ENCODE peak calls at places on chromosomes 13 and 19, in eight cellular contexts. T, H, M, Q, R, B, F and Z are unnamed samples. For H3K27me3, the result is how much of the 10 kb centered on the place peaks cover.

GRCh38 chr19:36605839-36606478 is 846 bp downstream of the ZNF382 start:
- DNase-seq in T (no peak), H (no peak), M (no peak), Q (peak), R (no peak), B (no peak), F (no peak), Z (no peak)

GRCh38 chr13:30963794-30964193 is 31.3 kb downstream of the TEX26 start:
- DNase-seq in T (no peak), H (no peak), M (no peak), Q (no peak), R (no peak), B (peak), F (no peak), Z (no peak)

GRCh38 chr19:2371656-2372055 is 11.6 kb downstream of the TMPRSS9 start:
- DNase-seq in T (no peak), H (no peak), M (no peak), Q (no peak), R (no peak), B (no peak), F (no peak), Z (no peak)

GRCh38 chr13:40187324-40187795 is 479.1 kb downstream of the FOXO1 start:
- DNase-seq in T (peak), H (no peak), M (no peak), Q (no peak), R (no peak), B (no peak), F (peak), Z (no peak)

GRCh38 chr13:38819053-38819452 is 132.2 kb downstream of the FREM2 start:
- DNase-seq in T (no peak), H (peak), M (no peak), Q (peak), R (no peak), B (no peak), F (no peak), Z (no peak)

GRCh38 chr13:41995946-41996345 is 35.0 kb upstream of the VWA8 start:
- DNase-seq in T (no peak), H (peak), M (no peak), Q (no peak), R (no peak), B (no peak), F (no peak), Z (no peak)

GRCh38 chr19:38437917-38438316 is 4.4 kb downstream of the RYR1 start:
- DNase-seq in T (no peak), H (no peak), M (no peak), Q (no peak), R (no peak), B (no peak), F (no peak), Z (no peak)

GRCh38 chr13:54004026-54004699 is 975.5 kb downstream of the OLFM4 start:
- DNase-seq in T (no peak), H (no peak), M (no peak), Q (no peak), R (no peak), B (no peak), F (no peak), Z (no peak)

GRCh38 chr19:6828698-6829633 is 56.5 kb downstream of the VAV1 start:
- DNase-seq in T (peak), H (no peak), M (peak), Q (no peak), R (no peak), B (no peak), F (peak), Z (no peak)

GRCh38 chr19:12833747-12834417 is 497 bp downstream of the RTBDN start:
- DNase-seq in T (peak), H (no peak), M (peak), Q (no peak), R (no peak), B (peak), F (peak), Z (no peak)
- H3K27me3 ChIP-seq in T (under half), H (half or more), M (under half), Q (half or more), R (half or more), B (under half), F (under half), Z (half or more)

GRCh38 chr13:109725995-109726637 is 60.3 kb downstream of the IRS2 start:
- DNase-seq in T (no peak), H (no peak), M (no peak), Q (no peak), R (no peak), B (no peak), F (no peak), Z (no peak)
- H3K27me3 ChIP-seq in T (under half), H (under half), M (under half), Q (under half), R (under half), B (under half), F (under half), Z (under half)

GRCh38 chr19:1000095-1000494 is at the start of gene GRIN3B:
- DNase-seq in T (peak), H (no peak), M (no peak), Q (peak), R (peak), B (peak), F (peak), Z (peak)

GRCh38 chr19:1001538-1002166 is 1.4 kb downstream of the GRIN3B start:
- DNase-seq in T (peak), H (no peak), M (peak), Q (peak), R (no peak), B (peak), F (peak), Z (peak)

GRCh38 chr19:999379-999719 is 870 bp upstream of the GRIN3B start:
- DNase-seq in T (no peak), H (no peak), M (no peak), Q (no peak), R (no peak), B (no peak), F (no peak), Z (no peak)

GRCh38 chr19:1002600-1002999 is 2.4 kb downstream of the GRIN3B start:
- DNase-seq in T (no peak), H (no peak), M (no peak), Q (no peak), R (no peak), B (no peak), F (no peak), Z (no peak)

DNA sequence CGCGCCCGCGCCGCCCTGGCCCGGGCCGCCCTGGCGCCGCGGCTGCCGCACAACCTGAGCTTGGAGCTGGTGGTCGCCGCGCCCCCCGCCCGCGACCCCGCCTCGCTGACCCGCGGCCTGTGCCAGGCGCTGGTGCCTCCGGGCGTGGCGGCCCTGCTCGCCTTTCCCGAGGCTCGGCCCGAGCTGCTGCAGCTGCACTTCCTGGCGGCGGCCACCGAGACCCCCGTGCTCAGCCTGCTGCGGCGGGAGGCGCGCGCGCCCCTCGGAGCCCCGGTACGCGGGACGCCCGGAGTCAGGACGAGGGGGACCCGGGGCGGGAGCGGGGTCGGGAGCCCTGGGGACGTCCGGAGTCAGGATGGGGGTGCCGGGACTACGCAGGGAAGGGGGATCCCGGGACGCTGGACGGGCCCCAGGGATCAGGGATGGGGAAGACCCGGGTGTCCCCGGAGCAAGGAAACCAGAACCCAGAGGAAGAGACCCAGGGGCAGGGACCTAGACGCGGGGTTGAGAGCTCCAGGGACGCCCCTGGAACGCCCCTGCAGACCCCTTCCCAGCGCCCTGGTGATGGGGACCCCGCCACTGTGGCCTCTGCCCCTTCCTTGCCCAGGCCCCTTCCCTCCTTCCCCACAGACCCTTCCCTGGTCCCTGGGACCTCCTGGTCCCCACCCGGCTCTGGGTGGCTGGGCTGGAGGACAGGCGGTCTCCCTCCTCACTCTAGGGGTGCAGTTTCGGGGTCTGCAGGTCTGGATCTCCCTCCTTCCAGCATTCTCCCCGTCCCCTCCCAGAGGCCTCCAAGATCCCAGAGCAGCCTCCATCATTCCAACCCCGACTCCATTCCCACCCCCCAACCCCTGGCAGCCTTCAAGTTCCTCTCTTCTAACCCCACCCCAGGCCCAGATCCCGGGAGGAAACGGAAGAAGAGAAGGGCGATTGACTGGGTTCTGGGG is 645 bp downstream of the GRIN3B start:
- DNase-seq in T (no peak), H (no peak), M (no peak), Q (no peak), R (no peak), B (no peak), F (peak), Z (no peak)
- H3K27me3 ChIP-seq in T (under half), H (under half), M (under half), Q (under half), R (half or more), B (under half), F (under half), Z (under half)

GRCh38 chr19:55179570-55180484 is at the start of gene SYT5:
- DNase-seq in T (peak), H (no peak), M (peak), Q (no peak), R (no peak), B (peak), F (peak), Z (no peak)
- H3K27me3 ChIP-seq in T (under half), H (under half), M (under half), Q (under half), R (half or more), B (under half), F (half or more), Z (under half)

GRCh38 chr13:94968757-94969086 is 256.4 kb upstream of the SOX21 start:
- DNase-seq in T (no peak), H (no peak), M (no peak), Q (no peak), R (no peak), B (no peak), F (no peak), Z (no peak)
- H3K27me3 ChIP-seq in T (under half), H (under half), M (under half), Q (half or more), R (half or more), B (under half), F (under half), Z (under half)

DNA sequence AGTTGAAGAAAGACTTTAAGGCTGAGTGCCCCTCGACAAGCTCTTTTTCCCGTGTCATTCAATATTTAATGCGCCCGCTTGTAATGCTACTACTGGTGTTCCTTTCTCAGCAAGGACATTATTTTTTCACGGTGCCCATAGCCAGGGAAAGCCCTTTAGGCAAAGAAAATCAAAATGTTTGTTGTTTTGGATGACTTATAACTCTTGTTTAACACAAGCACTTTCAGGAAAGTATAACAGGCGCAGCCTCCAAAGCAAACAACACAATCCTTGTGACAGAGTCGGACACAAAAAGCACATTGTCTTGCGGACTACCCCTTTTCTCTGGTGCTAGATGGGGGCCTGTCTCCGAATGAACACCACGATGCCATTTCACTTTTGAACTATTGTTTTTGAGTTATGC is 12.4 kb downstream of the ZIC5 start:
- DNase-seq in T (no peak), H (no peak), M (no peak), Q (no peak), R (no peak), B (no peak), F (peak), Z (no peak)
- H3K27me3 ChIP-seq in T (under half), H (half or more), M (half or more), Q (half or more), R (half or more), B (half or more), F (half or more), Z (under half)

GRCh38 chr13:46077260-46077659 is 24.7 kb upstream of the ZC3H13 start:
- DNase-seq in T (no peak), H (no peak), M (no peak), Q (no peak), R (no peak), B (no peak), F (no peak), Z (no peak)
- H3K27me3 ChIP-seq in T (under half), H (under half), M (under half), Q (under half), R (under half), B (under half), F (under half), Z (under half)